ENCODE peak calls at places on chromosomes 7 and 10, in eight cellular contexts. N is astrocyte of the cerebellum; M is IMR-90; L is CD8-positive, alpha-beta T cell; O is lung; G is GM20000; I is lower leg skin; X is A549. U is an unnamed sample.

GRCh38 chr10:73183882-73184281 is 16.0 kb downstream of the FAM149B1 start:
- DNase-seq in M (peak; percentile 75), X (no peak), I (no peak), L (no peak), O (no peak), N (no peak), G (no peak), U (peak; percentile 61)

GRCh38 chr7:88927-89921 is 103.1 kb upstream of the FAM20C start:
- DNase-seq in X (no peak), I (no peak), L (no peak), G (no peak), M (peak; percentile 96), O (peak; percentile 31), N (peak; percentile 85), U (peak; percentile 82)

GRCh38 chr7:8322667-8323066 is 60.7 kb upstream of the ICA1 start:
- DNase-seq in X (no peak), L (no peak), I (no peak), G (no peak), N (no peak), M (no peak), O (no peak), U (no peak)

GRCh38 chr7:117673839-117674238 is 194.0 kb downstream of the CFTR start:
- DNase-seq in M (peak; percentile 67), O (no peak), I (no peak), N (peak; percentile 42), G (peak; percentile 29), L (no peak), X (peak; percentile 60), U (peak; percentile 3)

GRCh38 chr7:33062023-33062781 is at the start of gene NT5C3A:
- DNase-seq in X (no peak), I (peak; percentile 20), O (peak; percentile 35), G (peak; percentile 64), M (no peak), L (no peak), N (no peak), U (peak; percentile 9)

GRCh38 chr7:144869072-144869471 is 33.2 kb upstream of the TPK1 start:
- DNase-seq in L (no peak), G (no peak), X (no peak), I (no peak), M (no peak), N (no peak), O (no peak), U (no peak)

GRCh38 chr10:2541176-2541575 is 526.2 kb upstream of the PFKP start:
- DNase-seq in O (no peak), I (no peak), X (no peak), G (no peak), M (no peak), N (no peak), L (no peak), U (no peak)

GRCh38 chr7:21086688-21087087 is 300.0 kb upstream of the SP8 start:
- DNase-seq in N (peak; percentile 1), G (no peak), M (no peak), X (no peak), L (no peak), O (no peak), I (no peak), U (no peak)

GRCh38 chr7:45407730-45408406 is 166.3 kb upstream of the ADCY1 start:
- DNase-seq in X (no peak), L (no peak), G (no peak), I (no peak), O (peak; percentile 16), N (no peak), M (no peak), U (no peak)
- TF ChIP-seq CTCF in X (no peak), L (no peak), G (no peak), I (no peak), O (no peak), N (peak; percentile 11), M (no peak), U (no peak)

GRCh38 chr7:25351761-25352160 is 123.5 kb upstream of the NPVF start:
- DNase-seq in O (no peak), L (no peak), I (no peak), N (no peak), G (no peak), X (no peak), M (no peak), U (no peak)
- TF ChIP-seq CTCF in O (no peak), L (no peak), I (no peak), N (no peak), G (no peak), X (no peak), M (no peak), U (no peak)

GRCh38 chr7:158772916-158773315 is 56.4 kb downstream of the ESYT2 start:
- DNase-seq in L (no peak), N (no peak), G (no peak), O (no peak), I (no peak), X (no peak), M (no peak), U (no peak)
- TF ChIP-seq CTCF in L (no peak), N (no peak), G (no peak), O (no peak), I (no peak), X (no peak), M (no peak), U (peak; percentile 31)

DNA sequence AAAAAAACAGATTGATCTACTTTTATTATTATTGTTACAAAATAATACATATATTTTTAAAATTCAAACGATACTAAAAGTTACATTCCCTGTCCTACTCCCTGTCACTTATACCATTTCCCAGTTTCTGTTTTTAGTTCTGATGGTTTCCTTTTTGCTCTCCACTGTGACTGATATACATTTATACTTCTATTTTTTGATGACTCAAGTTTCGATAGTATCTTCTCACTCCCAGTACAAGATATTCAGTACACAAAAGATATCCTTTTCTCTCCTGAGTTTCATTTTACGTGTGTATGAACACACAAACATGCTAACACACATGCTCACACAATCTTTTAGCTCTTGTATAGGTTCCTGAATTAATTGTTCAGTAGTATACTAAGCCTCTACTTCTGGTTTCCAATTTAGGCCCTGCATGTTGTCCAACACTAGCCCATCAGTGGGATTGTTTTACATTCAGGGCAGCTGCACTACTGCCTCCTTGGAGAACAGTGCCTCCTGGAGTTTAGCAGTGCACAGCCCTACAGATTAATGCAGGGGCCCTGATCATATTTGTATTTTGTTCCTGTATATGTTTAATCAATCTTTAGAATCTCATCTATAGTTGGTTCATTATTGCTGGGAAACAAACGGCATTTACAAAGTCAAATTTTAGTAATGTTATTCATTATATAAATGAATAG is 131.0 kb downstream of the TES start:
- DNase-seq in M (no peak), N (no peak), X (peak; percentile 48), I (no peak), G (no peak), O (no peak), L (no peak), U (no peak)
- TF ChIP-seq CTCF in M (no peak), N (peak; percentile 2), X (peak; percentile 36), I (no peak), G (no peak), O (no peak), L (no peak), U (peak; percentile 61)

GRCh38 chr10:70566515-70567290 is 35.8 kb downstream of the PRF1 start:
- DNase-seq in I (no peak), G (no peak), N (no peak), L (no peak), X (no peak), M (no peak), O (no peak), U (no peak)

GRCh38 chr10:70564113-70564725 is 38.3 kb downstream of the PRF1 start:
- DNase-seq in N (no peak), O (no peak), X (no peak), G (no peak), M (no peak), I (no peak), L (no peak), U (no peak)

GRCh38 chr10:70565556-70566514 is 36.7 kb downstream of the PRF1 start:
- DNase-seq in G (no peak), X (no peak), I (no peak), O (no peak), L (no peak), N (no peak), M (no peak), U (no peak)

GRCh38 chr10:70563230-70563629 is 39.3 kb downstream of the PRF1 start:
- DNase-seq in I (no peak), M (no peak), X (no peak), N (no peak), O (no peak), L (no peak), G (no peak), U (no peak)

DNA sequence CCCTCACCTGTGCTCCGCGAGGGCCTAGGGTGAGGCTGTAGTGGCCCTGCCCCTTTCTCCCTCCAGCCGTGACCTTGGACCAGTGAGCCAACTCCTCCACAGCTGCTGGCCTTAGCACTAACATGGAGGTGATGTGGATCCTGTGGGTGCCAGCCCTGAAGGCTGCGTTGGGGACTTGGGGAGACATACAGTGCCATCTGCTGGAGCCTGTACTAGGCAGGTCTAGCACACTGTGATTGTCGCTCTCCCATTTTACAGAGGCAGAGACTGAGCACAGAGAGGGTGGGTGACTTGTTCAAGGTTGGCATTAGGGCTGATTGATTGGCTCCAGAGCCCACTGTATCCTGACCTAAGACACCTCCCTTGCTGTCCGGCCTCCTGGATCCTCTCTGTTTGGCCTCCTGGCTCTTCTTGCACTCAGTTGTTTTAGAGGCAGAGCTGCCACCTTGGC is 37.6 kb downstream of the PRF1 start:
- DNase-seq in N (no peak), L (no peak), G (no peak), M (no peak), I (no peak), O (no peak), X (no peak), U (no peak)
- TF ChIP-seq CTCF in N (peak; percentile 8), L (no peak), G (no peak), M (no peak), I (no peak), O (no peak), X (no peak), U (peak; percentile 46)

GRCh38 chr10:63866075-63866746 is 345.0 kb downstream of the REEP3 start:
- DNase-seq in G (peak; percentile 72), N (peak; percentile 19), X (peak; percentile 49), I (peak; percentile 23), M (peak; percentile 47), O (peak; percentile 42), L (no peak), U (peak; percentile 54)

GRCh38 chr10:63865210-63865609 is 344.0 kb downstream of the REEP3 start:
- DNase-seq in N (no peak), G (no peak), I (no peak), L (no peak), O (no peak), M (no peak), X (no peak), U (no peak)

GRCh38 chr10:63862860-63863259 is 341.7 kb downstream of the REEP3 start:
- DNase-seq in G (no peak), X (no peak), I (no peak), N (no peak), M (no peak), L (no peak), O (no peak), U (no peak)

GRCh38 chr10:63866747-63867140 is 345.5 kb downstream of the REEP3 start:
- DNase-seq in O (no peak), M (no peak), N (peak; percentile 6), X (peak; percentile 22), G (no peak), L (no peak), I (no peak), U (peak; percentile 21)
- TF ChIP-seq CTCF in O (no peak), M (peak; percentile 29), N (no peak), X (peak; percentile 36), G (no peak), L (peak; percentile 63), I (no peak), U (peak; percentile 67)

U was measured in HFFc6.